ENCODE peak calls at places on chromosomes 16 and 17, in four cellular contexts. V, D, X and F are unnamed samples.

GRCh38 chr16:87965973-87966667 is 14.9 kb downstream of the BANP start:
- DNase-seq in V (no peak), D (no peak), X (no peak), F (no peak)

GRCh38 chr16:2779151-2779920 is 2.3 kb upstream of the ELOB start:
- DNase-seq in V (no peak), D (no peak), X (no peak), F (no peak)

GRCh38 chr16:16073884-16074781 is 124.7 kb downstream of the ABCC1 start:
- DNase-seq in V (no peak), D (no peak), X (no peak), F (peak)

GRCh38 chr16:66004706-66005105 is 361.8 kb upstream of the CDH5 start:
- DNase-seq in V (no peak), D (no peak), X (no peak), F (no peak)

GRCh38 chr17:64732336-64733006 is 70.4 kb upstream of the SMURF2 start:
- DNase-seq in V (no peak), D (no peak), X (no peak), F (no peak)

GRCh38 chr16:86338403-86339115 is 171.8 kb upstream of the FOXF1 start:
- DNase-seq in V (no peak), D (no peak), X (no peak), F (no peak)

GRCh38 chr16:49278944-49279725 is 2.5 kb downstream of the CBLN1 start:
- DNase-seq in V (no peak), D (no peak), X (no peak), F (peak)

GRCh38 chr17:37650419-37651003 is 7.3 kb upstream of the DDX52 start:
- DNase-seq in V (peak), D (no peak), X (peak), F (peak)

GRCh38 chr16:9047689-9048301 is 43.6 kb upstream of the HAPSTR1 start:
- DNase-seq in V (peak), D (peak), X (peak), F (peak)

GRCh38 chr17:38761612-38762011 is 9.1 kb downstream of the PSMB3 start:
- DNase-seq in V (no peak), D (no peak), X (peak), F (peak)

GRCh38 chr16:27844826-27845225 is 218.7 kb downstream of the GSG1L start:
- DNase-seq in V (no peak), D (no peak), X (no peak), F (no peak)

GRCh38 chr16:27526169-27526568 is 23.5 kb downstream of the GTF3C1 start:
- DNase-seq in V (no peak), D (no peak), X (peak), F (no peak)

GRCh38 chr17:51064061-51064735 is 56.5 kb downstream of the SPAG9 start:
- DNase-seq in V (no peak), D (no peak), X (no peak), F (no peak)

GRCh38 chr17:77572851-77573250 is 385.7 kb upstream of the TNRC6C start:
- DNase-seq in V (no peak), D (no peak), X (no peak), F (no peak)

GRCh38 chr17:40551874-40552768 is 13.2 kb downstream of the CCR7 start:
- DNase-seq in V (no peak), D (no peak), X (no peak), F (no peak)

GRCh38 chr16:65142276-65142675 is 20.4 kb upstream of the CDH11 start:
- DNase-seq in V (no peak), D (no peak), X (no peak), F (no peak)

GRCh38 chr17:49779730-49780220 is 8.7 kb upstream of the KAT7 start:
- DNase-seq in V (no peak), D (no peak), X (peak), F (peak)

GRCh38 chr16:1159325-1159972 is 6.5 kb downstream of the CACNA1H start:
- DNase-seq in V (no peak), D (no peak), X (no peak), F (no peak)

GRCh38 chr17:63910096-63910495 is 962 bp downstream of the CSHL1 start:
- DNase-seq in V (no peak), D (no peak), X (no peak), F (no peak)

GRCh38 chr17:74569392-74570003 is 2.2 kb upstream of the CD300H start:
- DNase-seq in V (no peak), D (no peak), X (no peak), F (peak)

GRCh38 chr16:52993179-52993578 is 59.5 kb downstream of the CHD9NB start:
- DNase-seq in V (no peak), D (no peak), X (no peak), F (peak)

GRCh38 chr17:17767497-17768286 is 69.1 kb downstream of the SREBF1 start:
- DNase-seq in V (no peak), D (no peak), X (no peak), F (no peak)

GRCh38 chr17:72903522-72903921 is 189.0 kb downstream of the SLC39A11 start:
- DNase-seq in V (no peak), D (no peak), X (no peak), F (no peak)

GRCh38 chr16:79261461-79261860 is 339.1 kb downstream of the MAF start:
- DNase-seq in V (peak), D (no peak), X (peak), F (peak)

GRCh38 chr17:17077861-17078732 is 35.8 kb downstream of the MPRIP start:
- DNase-seq in V (no peak), D (no peak), X (no peak), F (no peak)

GRCh38 chr17:72266099-72266852 is 145.5 kb downstream of the SOX9 start:
- DNase-seq in V (no peak), D (no peak), X (peak), F (no peak)

GRCh38 chr17:67491009-67491677 is 114.1 kb downstream of the PITPNC1 start:
- DNase-seq in V (peak), D (no peak), X (no peak), F (peak)

GRCh38 chr17:64781394-64781793 is 119.3 kb upstream of the SMURF2 start:
- DNase-seq in V (no peak), D (no peak), X (no peak), F (peak)

GRCh38 chr16:17224350-17224749 is 246.4 kb downstream of the XYLT1 start:
- DNase-seq in V (no peak), D (no peak), X (no peak), F (no peak)

GRCh38 chr17:17613708-17614114 is 22.2 kb upstream of the PEMT start:
- DNase-seq in V (no peak), D (peak), X (peak), F (peak)

GRCh38 chr16:10877472-10877946 is 507 bp downstream of the CIITA start:
- DNase-seq in V (no peak), D (no peak), X (no peak), F (peak)

GRCh38 chr16:10625595-10626357 is 45.4 kb upstream of the EMP2 start:
- DNase-seq in V (no peak), D (no peak), X (no peak), F (no peak)

GRCh38 chr17:71033336-71033735 is 864.0 kb downstream of the KCNJ2 start:
- DNase-seq in V (no peak), D (no peak), X (peak), F (peak)